ENCODE peak calls at places on chromosome 4, in five cellular contexts. X, T, F, A and W are unnamed samples.

GRCh38 chr4:138138774-138139173 is 103.4 kb downstream of the SLC7A11 start:
- DNase-seq in X (no peak), T (no peak), F (no peak), A (no peak), W (no peak)

GRCh38 chr4:148072789-148073188 is 340.9 kb downstream of the ARHGAP10 start:
- DNase-seq in X (no peak), T (no peak), F (no peak), A (no peak), W (no peak)

GRCh38 chr4:95980877-95981360 is 141.0 kb downstream of the PDHA2 start:
- DNase-seq in X (no peak), T (no peak), F (no peak), A (no peak), W (no peak)

GRCh38 chr4:75924309-75924708 is 16.5 kb downstream of the NAAA start:
- DNase-seq in X (no peak), T (no peak), F (no peak), A (no peak), W (no peak)

GRCh38 chr4:80036949-80037348 is 36.1 kb downstream of the ANTXR2 start:
- DNase-seq in X (no peak), T (no peak), F (peak), A (peak), W (peak)

GRCh38 chr4:2834001-2834921 is 9.4 kb upstream of the ADD1 start:
- DNase-seq in X (no peak), T (peak), F (no peak), A (no peak), W (no peak)

GRCh38 chr4:169279111-169279510 is 8.4 kb upstream of the SH3RF1 start:
- DNase-seq in X (no peak), T (no peak), F (no peak), A (no peak), W (no peak)

GRCh38 chr4:41719417-41719816 is 29.1 kb downstream of the PHOX2B start:
- DNase-seq in X (no peak), T (no peak), F (no peak), A (no peak), W (no peak)

GRCh38 chr4:27096142-27096824 is 235.6 kb downstream of the STIM2 start:
- DNase-seq in X (no peak), T (no peak), F (no peak), A (no peak), W (no peak)

GRCh38 chr4:185566972-185567749 is 31.9 kb upstream of the PDLIM3 start:
- DNase-seq in X (no peak), T (peak), F (peak), A (peak), W (peak)

GRCh38 chr4:159041058-159042034 is 61.5 kb upstream of the RAPGEF2 start:
- DNase-seq in X (no peak), T (no peak), F (no peak), A (no peak), W (no peak)